ENCODE peak calls at places on chromosomes 2 and 18, in ten cellular contexts. G is fibroblast of mammary gland, Q is tibial artery, V is epithelial cell of esophagus, A is kidney, Z is adrenal gland, H is cardiac muscle cell, Y is mesothelial cell of epicardium, C is progenitor cell of endocrine pancreas, N is B cell. J is an unnamed sample.

GRCh38 chr2:238285653-238286082 is 2.7 kb downstream of the PER2 start:
- DNase-seq in A (peak), Q (peak), C (no peak), H (no peak), G (peak), N (no peak), Y (peak), V (peak), Z (peak), J (peak)

GRCh38 chr2:233436691-233437438 is 82.6 kb downstream of the DGKD start:
- DNase-seq in V (no peak), C (no peak), A (no peak), G (no peak), H (no peak), Y (no peak), N (no peak), Q (peak), Z (no peak), J (no peak)

GRCh38 chr2:10204326-10205200 is 82.0 kb downstream of the RRM2 start:
- DNase-seq in G (no peak), Q (no peak), A (peak), C (no peak), V (no peak), Z (no peak), N (no peak), H (no peak), Y (no peak), J (peak)

GRCh38 chr2:174787485-174788205 is 23.4 kb upstream of the CHRNA1 start:
- DNase-seq in C (no peak), G (peak), N (no peak), Q (no peak), A (no peak), H (no peak), Y (peak), V (no peak), Z (no peak), J (peak)

GRCh38 chr18:33097126-33097525 is 324.3 kb upstream of the KLHL14 start:
- DNase-seq in Y (no peak), C (no peak), G (no peak), V (no peak), H (no peak), Z (no peak), N (no peak), A (no peak), Q (no peak), J (no peak)

GRCh38 chr18:65768379-65768778 is 17.6 kb downstream of the CDH7 start:
- DNase-seq in Q (no peak), Y (no peak), A (no peak), Z (peak), H (no peak), C (no peak), G (no peak), V (peak), N (no peak), J (no peak)

GRCh38 chr18:55534996-55535395 is 53.0 kb downstream of the TCF4 start:
- DNase-seq in V (no peak), Q (no peak), C (no peak), N (no peak), Z (no peak), G (peak), Y (no peak), A (no peak), H (no peak), J (no peak)

GRCh38 chr18:12821408-12821807 is 62.6 kb downstream of the PTPN2 start:
- DNase-seq in Q (no peak), Y (no peak), C (no peak), G (no peak), V (no peak), H (peak), Z (no peak), N (no peak), A (no peak), J (no peak)

GRCh38 chr18:36419913-36420531 is 122.5 kb downstream of the FHOD3 start:
- DNase-seq in Z (no peak), Q (no peak), V (peak), C (no peak), A (no peak), Y (no peak), H (no peak), G (peak), N (no peak), J (no peak)

GRCh38 chr2:75548036-75548573 is 12.6 kb downstream of the EVA1A start:
- DNase-seq in Q (no peak), N (no peak), V (peak), H (no peak), A (no peak), Z (no peak), C (no peak), Y (no peak), G (no peak), J (no peak)

GRCh38 chr2:197890160-197890559 is 85.8 kb downstream of the PLCL1 start:
- DNase-seq in H (peak), N (no peak), V (peak), Z (peak), A (no peak), C (no peak), Q (no peak), Y (no peak), G (no peak), J (no peak)

GRCh38 chr2:102282646-102283045 is 28.7 kb upstream of the IL1RL1 start:
- DNase-seq in G (peak), H (no peak), Y (no peak), Z (no peak), N (no peak), A (no peak), C (no peak), Q (no peak), V (no peak), J (no peak)

GRCh38 chr2:1672738-1673137 is 71.6 kb downstream of the PXDN start:
- DNase-seq in Z (no peak), N (no peak), H (no peak), C (no peak), Y (peak), A (no peak), Q (no peak), V (no peak), G (no peak), J (no peak)

GRCh38 chr2:40289771-40290404 is 162.0 kb downstream of the SLC8A1 start:
- DNase-seq in N (no peak), H (no peak), Q (no peak), Z (no peak), Y (no peak), C (no peak), V (no peak), A (no peak), G (no peak), J (no peak)

GRCh38 chr2:11254100-11254536 is 90.3 kb downstream of the ROCK2 start:
- DNase-seq in V (peak), A (no peak), Z (no peak), G (no peak), Y (no peak), H (no peak), C (no peak), Q (no peak), N (no peak), J (no peak)

GRCh38 chr2:43068730-43069517 is 157.5 kb downstream of the ZFP36L2 start:
- DNase-seq in Q (no peak), G (no peak), N (no peak), H (no peak), C (no peak), V (peak), Y (no peak), Z (no peak), A (no peak), J (no peak)

GRCh38 chr18:365651-366050 is 97.8 kb upstream of the THOC1 start:
- DNase-seq in G (no peak), Y (no peak), A (no peak), Z (no peak), H (no peak), C (no peak), N (no peak), Q (no peak), V (no peak), J (no peak)

GRCh38 chr2:134039912-134040581 is 213.8 kb upstream of the MGAT5 start:
- DNase-seq in Z (no peak), V (no peak), N (no peak), G (no peak), C (no peak), Q (no peak), H (no peak), Y (no peak), A (no peak), J (no peak)

GRCh38 chr18:36831139-36831538 is 2.2 kb downstream of the KIAA1328 start:
- DNase-seq in Z (no peak), H (no peak), A (no peak), G (peak), N (no peak), Y (no peak), V (peak), Q (no peak), C (no peak), J (no peak)

GRCh38 chr2:201696151-201696659 is 2.2 kb downstream of the MPP4 start:
- DNase-seq in N (no peak), V (peak), G (peak), Y (no peak), H (no peak), A (no peak), Q (no peak), Z (peak), C (no peak), J (peak)
- TF ChIP-seq CTCF in N (no peak), V (no peak), G (no peak), Y (no peak), H (no peak), A (no peak), Q (no peak), Z (no peak), C (no peak), J (no peak)

GRCh38 chr2:164126960-164127359 is 391.2 kb upstream of the FIGN start:
- DNase-seq in C (no peak), H (no peak), G (no peak), A (no peak), Y (no peak), V (peak), N (no peak), Z (no peak), Q (no peak), J (peak)
- TF ChIP-seq CTCF in C (no peak), H (no peak), G (peak), A (no peak), Y (no peak), V (peak), N (no peak), Z (peak), Q (peak), J (peak)

DNA sequence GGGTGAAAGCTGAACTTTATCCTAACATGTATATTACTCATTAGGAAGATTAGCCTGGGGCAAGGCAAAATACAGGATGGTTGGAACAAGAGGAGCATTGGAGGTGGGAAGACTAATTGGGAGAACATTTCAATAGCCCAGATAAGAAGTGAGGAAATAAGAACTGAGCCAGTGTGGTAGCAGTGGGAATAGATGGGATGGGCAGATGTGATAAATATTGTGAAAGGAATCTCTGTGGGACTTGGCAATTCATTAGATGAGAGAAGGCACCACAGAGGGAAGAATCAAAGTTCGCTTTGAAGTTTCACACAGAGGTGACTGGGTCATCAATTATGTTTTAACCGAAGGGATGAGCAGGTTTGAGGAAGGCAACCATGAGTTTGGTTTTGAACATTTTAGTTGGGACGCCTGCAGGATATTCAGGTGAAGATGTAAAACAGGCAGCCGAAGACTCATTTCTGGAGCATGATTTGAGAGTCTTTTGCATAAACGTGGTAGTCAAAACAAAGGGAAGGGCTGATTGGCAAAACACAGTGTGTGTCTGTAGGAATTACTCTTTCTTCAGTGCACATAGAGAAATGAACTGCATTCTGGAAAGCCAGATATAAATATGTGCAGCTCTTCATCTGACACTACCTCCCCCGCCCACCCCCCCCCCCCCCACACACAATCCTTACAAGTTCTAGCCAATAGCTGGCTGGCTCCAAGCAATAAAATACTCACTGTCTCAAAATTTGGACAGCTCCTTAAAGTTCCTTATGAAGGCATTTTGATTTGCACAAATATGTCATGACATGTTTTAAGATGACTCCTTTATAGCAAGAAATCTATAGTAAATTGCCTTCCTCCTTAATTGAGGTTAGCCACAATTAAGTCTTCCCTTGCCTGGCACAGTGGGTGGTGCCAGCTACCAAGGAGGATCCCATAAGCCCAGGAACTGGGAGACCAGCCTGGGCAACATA is 1.9 kb upstream of the SLC1A4 start:
- DNase-seq in Q (no peak), G (no peak), A (no peak), V (peak), H (no peak), Z (peak), C (no peak), Y (no peak), N (no peak), J (peak)
- TF ChIP-seq CTCF in Q (no peak), G (no peak), A (no peak), V (no peak), H (no peak), Z (no peak), C (no peak), Y (no peak), N (no peak), J (no peak)

GRCh38 chr2:96119389-96119751 is 3.0 kb upstream of the ADRA2B start:
- DNase-seq in Q (no peak), V (no peak), Z (no peak), C (no peak), N (no peak), G (no peak), A (peak), Y (no peak), H (no peak), J (no peak)
- TF ChIP-seq CTCF in Q (no peak), V (no peak), Z (no peak), C (no peak), N (no peak), G (no peak), A (no peak), Y (no peak), H (no peak), J (no peak)

J was measured in astrocyte of the spinal cord.